ENCODE peak calls at places on chromosomes 11 and 22, in nine cellular contexts. D is GM12892, Q is breast epithelium, N is HCT116, J is esophagus muscularis mucosa, L is uterus, K is A549, C is esophagus squamous epithelium, W is body of pancreas. M is an unnamed sample.

GRCh38 chr22:19992481-19992911 is 24.1 kb downstream of the ARVCF start:
- DNase-seq in D (no peak), Q (no peak), N (no peak), J (no peak), L (no peak), K (no peak), C (no peak), W (no peak), M (no peak)

GRCh38 chr11:61891331-61892084 is at the start of gene FADS3:
- DNase-seq in D (peak), Q (peak), N (peak), J (peak), L (peak), K (peak), C (no peak), W (peak), M (peak)

GRCh38 chr11:86395061-86395551 is 20.4 kb downstream of the CCDC81 start:
- DNase-seq in D (no peak), Q (no peak), N (no peak), J (no peak), L (peak), K (no peak), C (no peak), W (peak), M (no peak)

GRCh38 chr22:24391836-24392217 is 35.6 kb upstream of the ADORA2A start:
- DNase-seq in D (no peak), Q (no peak), N (no peak), J (no peak), L (no peak), K (no peak), C (no peak), W (no peak), M (no peak)

GRCh38 chr22:35488513-35488912 is 52.1 kb upstream of the RASD2 start:
- DNase-seq in D (no peak), Q (no peak), N (no peak), J (no peak), L (no peak), K (no peak), C (no peak), W (no peak), M (no peak)

GRCh38 chr11:13487661-13488030 is 8.2 kb downstream of the PTH start:
- DNase-seq in D (no peak), Q (no peak), N (peak), J (no peak), L (no peak), K (peak), C (no peak), W (peak), M (no peak)

GRCh38 chr11:12174145-12175143 is 64.1 kb downstream of the MICAL2 start:
- DNase-seq in D (no peak), Q (no peak), N (no peak), J (no peak), L (no peak), K (no peak), C (no peak), W (no peak), M (no peak)

GRCh38 chr11:64539711-64540420 is 51.2 kb upstream of the SLC22A12 start:
- DNase-seq in D (no peak), Q (no peak), N (no peak), J (no peak), L (no peak), K (no peak), C (no peak), W (no peak), M (no peak)

GRCh38 chr11:61911701-61912529 is 5.5 kb downstream of the RAB3IL1 start:
- DNase-seq in D (peak), Q (peak), N (no peak), J (no peak), L (peak), K (no peak), C (no peak), W (no peak), M (peak)

GRCh38 chr11:128520886-128521696 is 66.3 kb downstream of the ETS1 start:
- DNase-seq in D (no peak), Q (no peak), N (no peak), J (no peak), L (no peak), K (no peak), C (no peak), W (no peak), M (no peak)

GRCh38 chr11:73158356-73159051 is 16.4 kb upstream of the FCHSD2 start:
- DNase-seq in D (no peak), Q (no peak), N (no peak), J (no peak), L (no peak), K (no peak), C (no peak), W (no peak), M (peak)

GRCh38 chr11:8018742-8019631 is 31.9 kb downstream of the EIF3F start:
- DNase-seq in D (peak), Q (peak), N (no peak), J (peak), L (peak), K (peak), C (no peak), W (peak), M (peak)

GRCh38 chr22:23784215-23784732 is 2.5 kb upstream of the SMARCB1 start:
- DNase-seq in D (no peak), Q (no peak), N (no peak), J (no peak), L (no peak), K (no peak), C (no peak), W (peak), M (no peak)

GRCh38 chr11:62555464-62556092 is 9.0 kb upstream of the AHNAK start:
- DNase-seq in D (no peak), Q (no peak), N (no peak), J (no peak), L (no peak), K (peak), C (no peak), W (peak), M (no peak)

GRCh38 chr11:33692013-33692504 is 8.6 kb downstream of the C11orf91 start:
- DNase-seq in D (no peak), Q (no peak), N (peak), J (no peak), L (peak), K (peak), C (no peak), W (peak), M (no peak)

GRCh38 chr22:35355744-35356420 is 25.0 kb upstream of the HMOX1 start:
- DNase-seq in D (no peak), Q (no peak), N (no peak), J (no peak), L (peak), K (no peak), C (no peak), W (no peak), M (no peak)

GRCh38 chr11:73493838-73494598 is 103.9 kb downstream of the FAM168A start:
- DNase-seq in D (no peak), Q (no peak), N (peak), J (no peak), L (no peak), K (no peak), C (no peak), W (no peak), M (peak)

GRCh38 chr11:12508151-12508740 is 130.9 kb downstream of the PARVA start:
- DNase-seq in D (no peak), Q (no peak), N (no peak), J (peak), L (peak), K (no peak), C (no peak), W (no peak), M (no peak)

GRCh38 chr11:114416441-114416928 is 16.0 kb downstream of the RBM7 start:
- DNase-seq in D (no peak), Q (no peak), N (no peak), J (no peak), L (no peak), K (no peak), C (no peak), W (no peak), M (no peak)

GRCh38 chr11:34356918-34357645 is 728 bp downstream of the ABTB2 start:
- DNase-seq in D (peak), Q (no peak), N (no peak), J (peak), L (peak), K (no peak), C (no peak), W (peak), M (peak)

GRCh38 chr11:103202048-103202651 is 92.9 kb downstream of the DYNC2H1 start:
- DNase-seq in D (no peak), Q (no peak), N (peak), J (no peak), L (no peak), K (peak), C (no peak), W (no peak), M (no peak)

GRCh38 chr11:70210051-70210501 is 7.0 kb downstream of the FADD start:
- DNase-seq in D (no peak), Q (no peak), N (no peak), J (no peak), L (no peak), K (no peak), C (no peak), W (no peak), M (no peak)

GRCh38 chr11:61814242-61814957 is 2.4 kb downstream of the FADS1 start:
- DNase-seq in D (no peak), Q (no peak), N (peak), J (no peak), L (peak), K (no peak), C (no peak), W (peak), M (no peak)

GRCh38 chr22:50724616-50725015 is 13.4 kb upstream of the ACR start:
- DNase-seq in D (no peak), Q (no peak), N (no peak), J (no peak), L (no peak), K (no peak), C (no peak), W (no peak), M (no peak)

GRCh38 chr22:39514373-39514973 is 5.9 kb upstream of the ATF4 start:
- DNase-seq in D (no peak), Q (no peak), N (no peak), J (no peak), L (peak), K (peak), C (no peak), W (peak), M (no peak)

DNA sequence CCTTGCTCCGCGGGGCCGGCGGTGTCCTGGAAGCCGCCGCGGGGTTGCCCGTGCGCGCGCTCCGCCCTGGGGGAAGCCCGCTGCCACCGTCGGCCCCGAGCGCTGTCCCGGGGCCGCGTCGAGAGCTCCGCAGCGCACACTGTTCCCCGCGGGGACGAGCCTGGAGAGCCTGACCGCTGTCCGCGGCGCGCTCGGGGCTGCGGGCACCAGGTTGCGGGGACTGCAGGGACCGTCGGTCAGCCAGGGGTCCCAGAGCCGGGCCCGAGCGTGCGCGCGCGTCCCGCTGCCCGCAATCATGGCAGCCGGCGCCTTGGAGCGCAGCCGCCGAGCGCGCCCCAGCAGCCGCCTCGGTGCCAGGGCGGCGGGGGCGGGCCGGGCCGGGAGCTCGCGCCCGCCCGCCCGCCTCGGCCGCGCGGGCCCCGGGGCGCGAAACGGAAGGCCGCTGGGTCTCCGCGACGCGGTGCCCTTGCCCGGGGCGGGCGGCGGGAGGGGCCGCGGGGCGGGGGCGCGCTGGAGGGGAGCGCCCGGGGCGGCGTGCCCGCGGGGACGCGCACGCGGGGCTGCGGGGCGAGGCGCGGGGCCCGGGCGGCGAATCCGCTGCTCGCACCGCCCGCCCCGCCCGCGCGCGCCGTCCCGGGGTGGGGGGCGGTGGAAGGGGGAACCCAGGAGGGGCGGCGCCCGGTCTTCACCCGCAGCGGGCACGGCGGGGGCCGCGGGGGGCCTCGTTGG is 79.4 kb upstream of the PPARA start:
- DNase-seq in D (peak), Q (peak), N (no peak), J (no peak), L (peak), K (no peak), C (no peak), W (peak), M (no peak)
- TF ChIP-seq POLR2A in D (no peak), Q (no peak), N (no peak), J (peak), L (peak), K (no peak), C (no peak), W (peak), M (peak)

GRCh38 chr22:17158568-17159503 is at the start of gene HDHD5:
- DNase-seq in D (peak), Q (peak), N (peak), J (peak), L (peak), K (peak), C (peak), W (peak), M (peak)
- TF ChIP-seq POLR2A in D (peak), Q (no peak), N (peak), J (no peak), L (peak), K (peak), C (no peak), W (peak), M (peak)

GRCh38 chr11:35943294-35943693 is 568 bp upstream of the LDLRAD3 start:
- DNase-seq in D (no peak), Q (no peak), N (no peak), J (no peak), L (peak), K (no peak), C (no peak), W (no peak), M (no peak)
- TF ChIP-seq POLR2A in D (no peak), Q (no peak), N (no peak), J (no peak), L (no peak), K (no peak), C (no peak), W (no peak), M (no peak)

GRCh38 chr22:38177044-38177443 is 4.6 kb downstream of the PLA2G6 start:
- DNase-seq in D (no peak), Q (no peak), N (no peak), J (no peak), L (no peak), K (no peak), C (no peak), W (no peak), M (no peak)
- TF ChIP-seq POLR2A in D (no peak), Q (no peak), N (no peak), J (no peak), L (no peak), K (no peak), C (no peak), W (no peak), M (no peak)

DNA sequence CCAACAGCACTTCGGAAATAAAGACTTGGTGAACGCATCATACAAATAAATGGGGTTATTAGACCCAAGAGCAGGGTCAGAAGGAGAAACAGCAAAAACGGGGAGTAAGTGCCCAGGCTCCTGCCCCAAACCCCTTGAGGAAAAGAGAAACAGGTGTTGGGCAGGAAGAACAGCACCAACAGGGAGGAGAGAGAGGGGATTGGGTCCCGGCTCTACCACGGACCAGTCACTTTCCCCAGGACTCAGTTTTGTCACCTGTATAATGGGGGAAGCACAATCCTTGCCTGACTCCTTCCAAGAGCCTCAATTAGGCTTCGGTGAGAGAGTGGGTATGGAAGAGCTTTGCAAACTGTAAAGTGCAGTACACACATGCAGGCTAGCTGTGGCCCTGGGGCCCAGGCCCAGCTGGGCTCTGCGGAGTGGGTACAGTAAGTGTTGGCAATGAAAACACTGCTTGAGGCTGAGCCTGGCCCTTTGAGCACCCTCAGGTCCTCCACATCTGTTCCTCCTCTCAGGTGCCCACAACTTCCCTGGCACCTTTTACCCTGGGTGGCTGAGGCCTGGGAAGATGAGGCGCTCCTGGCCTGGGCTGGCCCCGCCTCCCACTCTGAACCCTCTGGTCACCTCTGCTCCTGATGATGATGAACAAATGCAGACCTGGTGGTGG is 8.9 kb downstream of the SLC29A2 start:
- DNase-seq in D (peak), Q (no peak), N (no peak), J (no peak), L (no peak), K (no peak), C (no peak), W (no peak), M (no peak)
- TF ChIP-seq POLR2A in D (no peak), Q (no peak), N (no peak), J (no peak), L (no peak), K (no peak), C (no peak), W (no peak), M (no peak)

DNA sequence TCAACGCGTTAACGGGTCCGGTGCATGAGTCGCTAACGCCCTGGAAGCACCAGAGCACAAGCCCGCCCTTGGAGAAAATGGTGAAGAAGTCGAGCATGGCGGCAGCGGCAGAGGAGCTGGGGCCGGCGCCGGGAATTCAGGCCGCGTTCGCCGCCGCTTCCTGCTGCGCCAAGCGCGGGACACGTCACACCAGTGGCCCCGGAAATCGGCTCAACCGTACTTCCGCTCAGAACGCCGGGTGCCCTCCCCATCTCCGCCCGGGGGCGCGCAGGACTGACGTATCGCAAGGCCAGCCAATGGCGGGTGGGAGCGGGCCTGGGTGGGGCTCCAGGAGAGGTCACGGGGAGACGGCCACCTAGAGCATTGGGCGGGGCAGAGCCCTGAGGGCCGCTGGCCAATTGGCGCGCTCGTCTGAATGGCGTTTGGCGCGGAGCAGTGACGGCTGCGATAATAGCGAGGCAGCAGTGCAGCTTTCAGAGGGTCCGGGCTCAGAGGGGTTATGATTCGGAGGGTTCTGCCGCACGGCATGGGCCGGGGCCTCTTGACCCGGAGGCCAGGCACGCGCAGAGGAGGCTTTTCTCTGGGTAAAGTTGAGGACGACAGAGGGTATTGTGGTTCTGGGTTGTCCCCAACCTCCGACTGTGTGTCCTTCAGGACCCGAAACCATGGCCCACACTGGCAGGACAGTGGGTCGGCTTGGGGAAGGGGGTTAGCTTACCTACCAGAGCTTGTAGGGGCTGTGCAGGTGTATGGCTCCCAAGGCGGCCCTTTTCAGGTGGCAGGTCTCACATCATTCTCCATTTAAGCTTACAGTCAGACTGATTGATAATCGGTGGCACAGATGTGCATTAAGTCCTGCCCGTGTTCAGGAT is at the start of the genes FOXRED1 and SRPRA:
- DNase-seq in D (peak), Q (peak), N (peak), J (peak), L (peak), K (peak), C (peak), W (peak), M (peak)
- TF ChIP-seq POLR2A in D (peak), Q (peak), N (peak), J (peak), L (peak), K (peak), C (no peak), W (peak), M (peak)

GRCh38 chr11:19680824-19681368 is 31.7 kb upstream of the NAV2 start:
- DNase-seq in D (no peak), Q (no peak), N (no peak), J (no peak), L (no peak), K (no peak), C (no peak), W (no peak), M (no peak)
- TF ChIP-seq POLR2A in D (no peak), Q (no peak), N (no peak), J (no peak), L (no peak), K (no peak), C (no peak), W (no peak), M (no peak)